ENCODE peak calls at places on chromosomes 13 and 19, in five cellular contexts. One of them, this sample, is unnamed.

GRCh38 chr13:97231118-97231831 is 9.1 kb downstream of the MBNL2 start:
- DNase-seq in HFF-Myc: no peak
- DNase-seq in dorsolateral prefrontal cortex: no peak
- DNase-seq in hepatocyte: peak
- DNase-seq in lung: no peak
- DNase-seq in this sample: peak

GRCh38 chr19:30649934-30650614 is 277.9 kb downstream of the ZNF536 start:
- DNase-seq in lung: no peak
- DNase-seq in hepatocyte: peak
- DNase-seq in HFF-Myc: peak
- DNase-seq in dorsolateral prefrontal cortex: no peak
- DNase-seq in this sample: peak

GRCh38 chr13:88086577-88086976 is 415.4 kb downstream of the SLITRK5 start:
- DNase-seq in HFF-Myc: no peak
- DNase-seq in hepatocyte: no peak
- DNase-seq in dorsolateral prefrontal cortex: no peak
- DNase-seq in lung: no peak
- DNase-seq in this sample: peak

GRCh38 chr13:43815204-43815603 is 28.4 kb upstream of the ENOX1 start:
- DNase-seq in dorsolateral prefrontal cortex: no peak
- DNase-seq in HFF-Myc: peak
- DNase-seq in lung: no peak
- DNase-seq in hepatocyte: peak
- DNase-seq in this sample: no peak

GRCh38 chr13:95192998-95193397 is 108.3 kb downstream of the ABCC4 start:
- DNase-seq in HFF-Myc: no peak
- DNase-seq in lung: no peak
- DNase-seq in hepatocyte: no peak
- DNase-seq in dorsolateral prefrontal cortex: no peak
- DNase-seq in this sample: no peak

GRCh38 chr13:51412431-51412830 is 40.4 kb downstream of the INTS6 start:
- DNase-seq in HFF-Myc: no peak
- DNase-seq in dorsolateral prefrontal cortex: no peak
- DNase-seq in hepatocyte: no peak
- DNase-seq in lung: no peak
- DNase-seq in this sample: no peak

GRCh38 chr13:27573265-27573664 is 47.1 kb downstream of the LNX2 start:
- DNase-seq in dorsolateral prefrontal cortex: no peak
- DNase-seq in hepatocyte: peak
- DNase-seq in HFF-Myc: no peak
- DNase-seq in lung: no peak
- DNase-seq in this sample: peak

GRCh38 chr13:110319397-110319773 is 12.3 kb downstream of the COL4A2 start:
- DNase-seq in lung: no peak
- DNase-seq in hepatocyte: no peak
- DNase-seq in dorsolateral prefrontal cortex: no peak
- DNase-seq in HFF-Myc: no peak
- DNase-seq in this sample: no peak

GRCh38 chr19:13078897-13079541 is 23.6 kb downstream of the LYL1 start:
- DNase-seq in dorsolateral prefrontal cortex: no peak
- DNase-seq in lung: no peak
- DNase-seq in hepatocyte: no peak
- DNase-seq in HFF-Myc: no peak
- DNase-seq in this sample: no peak

GRCh38 chr19:30036154-30037129 is 94.4 kb downstream of the URI1 start:
- DNase-seq in HFF-Myc: peak
- DNase-seq in dorsolateral prefrontal cortex: no peak
- DNase-seq in lung: no peak
- DNase-seq in hepatocyte: no peak
- DNase-seq in this sample: no peak

GRCh38 chr19:8332976-8333770 is 9.9 kb downstream of the KANK3 start:
- DNase-seq in hepatocyte: no peak
- DNase-seq in lung: no peak
- DNase-seq in HFF-Myc: no peak
- DNase-seq in dorsolateral prefrontal cortex: no peak
- DNase-seq in this sample: no peak

GRCh38 chr19:3125900-3126524 is 9.8 kb upstream of the GNA15 start:
- DNase-seq in lung: peak
- DNase-seq in HFF-Myc: no peak
- DNase-seq in hepatocyte: peak
- DNase-seq in dorsolateral prefrontal cortex: no peak
- DNase-seq in this sample: peak

GRCh38 chr13:106472621-106473020 is 62.8 kb downstream of the EFNB2 start:
- DNase-seq in hepatocyte: no peak
- DNase-seq in HFF-Myc: no peak
- DNase-seq in dorsolateral prefrontal cortex: no peak
- DNase-seq in lung: no peak
- DNase-seq in this sample: peak

GRCh38 chr13:105465251-105465650 is 1070.2 kb downstream of the EFNB2 start:
- DNase-seq in hepatocyte: no peak
- DNase-seq in HFF-Myc: no peak
- DNase-seq in dorsolateral prefrontal cortex: no peak
- DNase-seq in lung: no peak
- DNase-seq in this sample: peak

GRCh38 chr19:40831502-40832430 is 18.5 kb downstream of the CYP2A6 start:
- DNase-seq in HFF-Myc: peak
- DNase-seq in dorsolateral prefrontal cortex: no peak
- DNase-seq in hepatocyte: peak
- DNase-seq in lung: no peak
- DNase-seq in this sample: peak

GRCh38 chr13:109206616-109207015 is 577.2 kb downstream of the MYO16 start:
- DNase-seq in hepatocyte: no peak
- DNase-seq in lung: no peak
- DNase-seq in HFF-Myc: no peak
- DNase-seq in dorsolateral prefrontal cortex: no peak
- DNase-seq in this sample: no peak

GRCh38 chr19:3095375-3096191 is 1.4 kb downstream of the GNA11 start:
- DNase-seq in lung: no peak
- DNase-seq in HFF-Myc: no peak
- DNase-seq in hepatocyte: peak
- DNase-seq in dorsolateral prefrontal cortex: no peak
- DNase-seq in this sample: peak

GRCh38 chr19:2717638-2718541 is 3.3 kb downstream of the DIRAS1 start:
- DNase-seq in lung: no peak
- DNase-seq in hepatocyte: no peak
- DNase-seq in HFF-Myc: no peak
- DNase-seq in dorsolateral prefrontal cortex: no peak
- DNase-seq in this sample: no peak

GRCh38 chr13:63167699-63168337 is 1752.2 kb upstream of the PCDH20 start:
- DNase-seq in dorsolateral prefrontal cortex: no peak
- DNase-seq in hepatocyte: no peak
- DNase-seq in HFF-Myc: no peak
- DNase-seq in lung: no peak
- DNase-seq in this sample: no peak

DNA sequence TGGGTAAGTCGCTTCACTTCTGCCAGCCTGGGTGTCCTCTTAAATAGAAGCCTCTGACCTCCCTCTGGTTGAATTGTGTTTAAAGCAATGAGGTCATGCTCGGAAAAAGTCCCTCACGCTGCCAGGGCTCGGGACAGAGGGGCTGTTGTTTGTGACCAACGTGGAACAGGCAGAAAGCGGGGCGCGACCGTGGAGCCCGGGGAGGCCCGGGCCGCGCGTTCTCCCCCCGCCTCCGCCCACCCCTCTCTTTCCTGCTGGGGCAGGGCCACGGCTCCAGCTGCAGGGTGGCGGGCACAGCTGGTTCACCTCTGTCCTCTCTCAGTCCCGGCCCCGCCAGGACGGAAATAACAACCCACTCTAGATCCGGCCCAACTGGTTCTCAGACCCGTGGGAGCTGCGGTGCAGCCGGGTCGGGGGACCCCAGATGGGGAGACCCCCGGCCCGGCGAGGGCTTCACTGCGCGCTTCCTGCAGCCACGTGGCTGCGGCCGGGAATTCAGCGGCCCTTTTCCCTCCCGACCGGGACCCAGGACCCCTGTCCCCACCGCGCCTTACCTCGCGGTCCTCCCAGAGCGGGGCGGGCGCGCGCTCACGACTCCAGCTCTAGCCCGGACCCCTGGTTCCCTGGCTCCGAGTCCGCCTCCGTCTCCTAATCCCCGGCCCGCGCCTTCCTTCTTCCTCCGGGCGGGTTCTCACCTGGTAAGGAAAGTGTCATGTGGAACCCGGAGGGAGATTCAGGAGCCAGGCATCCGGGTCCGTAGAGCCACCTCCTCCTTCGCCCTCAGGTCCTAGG is 1.9 kb downstream of the CDC42EP5 start:
- DNase-seq in hepatocyte: peak
- DNase-seq in dorsolateral prefrontal cortex: peak
- DNase-seq in lung: no peak
- DNase-seq in HFF-Myc: no peak
- DNase-seq in this sample: peak
- H3K4me3 ChIP-seq in hepatocyte: peak
- H3K4me3 ChIP-seq in dorsolateral prefrontal cortex: peak
- H3K4me3 ChIP-seq in lung: peak
- H3K4me3 ChIP-seq in HFF-Myc: peak
- H3K4me3 ChIP-seq in this sample: peak

DNA sequence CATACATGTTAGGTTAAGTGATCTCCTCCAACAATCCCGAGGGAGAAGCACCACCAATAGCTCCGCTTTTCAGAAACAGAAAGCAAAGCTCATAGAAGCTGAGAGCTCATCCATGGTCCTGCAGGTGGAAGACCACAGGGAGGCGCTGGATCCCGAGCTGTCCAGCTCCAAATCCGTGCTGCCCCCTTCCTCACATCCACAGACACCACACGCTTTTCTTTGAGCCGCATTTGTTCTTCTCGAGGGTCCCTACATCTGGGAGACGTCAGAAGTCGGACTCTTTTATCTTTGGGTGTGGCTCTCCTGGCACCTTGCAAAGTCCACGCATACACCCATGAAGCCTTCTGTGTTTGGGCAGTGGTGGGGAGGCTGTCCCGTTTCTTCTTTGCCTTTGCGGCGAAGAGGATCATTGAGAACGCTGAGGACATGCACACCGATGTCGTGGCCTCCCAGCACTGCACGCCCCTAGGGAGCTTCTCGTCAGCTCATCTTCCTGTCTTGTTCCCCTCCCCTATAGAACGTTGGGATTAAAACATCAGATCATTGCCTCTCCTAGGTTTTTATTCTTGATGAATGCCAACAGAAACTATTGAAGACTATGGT is 184.8 kb downstream of the TEX29 start:
- DNase-seq in lung: no peak
- DNase-seq in hepatocyte: no peak
- DNase-seq in dorsolateral prefrontal cortex: no peak
- DNase-seq in HFF-Myc: no peak
- DNase-seq in this sample: no peak
- TF ChIP-seq CTCF in lung: no peak
- TF ChIP-seq CTCF in hepatocyte: peak
- TF ChIP-seq CTCF in dorsolateral prefrontal cortex: no peak
- TF ChIP-seq CTCF in HFF-Myc: no peak
- TF ChIP-seq CTCF in this sample: no peak

GRCh38 chr19:17749912-17750317 is 1.4 kb upstream of the FCHO1 start:
- DNase-seq in HFF-Myc: no peak
- DNase-seq in hepatocyte: no peak
- DNase-seq in dorsolateral prefrontal cortex: no peak
- DNase-seq in lung: no peak
- DNase-seq in this sample: no peak
- H3K4me3 ChIP-seq in HFF-Myc: no peak
- H3K4me3 ChIP-seq in hepatocyte: no peak
- H3K4me3 ChIP-seq in dorsolateral prefrontal cortex: peak
- H3K4me3 ChIP-seq in lung: no peak
- H3K4me3 ChIP-seq in this sample: no peak

DNA sequence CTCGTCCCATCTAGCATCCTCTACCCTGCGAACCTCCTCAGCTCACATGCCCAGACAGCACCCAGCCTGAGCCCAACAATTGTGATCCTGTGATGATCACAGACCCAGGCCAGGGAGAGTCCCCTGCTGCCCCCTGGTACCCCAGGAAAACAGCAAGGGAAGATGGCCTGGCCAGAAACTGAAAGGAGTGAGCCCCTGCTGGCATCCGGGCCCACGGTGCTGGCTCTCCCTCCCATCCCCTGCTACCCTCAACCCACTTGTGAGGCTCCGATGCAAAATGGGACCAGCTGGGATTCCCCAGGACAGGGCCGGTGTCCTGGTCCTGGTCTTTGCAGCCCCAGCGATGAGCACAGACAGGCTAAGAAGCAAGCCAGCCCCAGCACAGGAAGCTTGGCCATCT is 14.1 kb downstream of the RANBP3 start:
- DNase-seq in hepatocyte: no peak
- DNase-seq in lung: no peak
- DNase-seq in dorsolateral prefrontal cortex: no peak
- DNase-seq in HFF-Myc: no peak
- DNase-seq in this sample: no peak
- TF ChIP-seq CTCF in hepatocyte: no peak
- TF ChIP-seq CTCF in lung: no peak
- TF ChIP-seq CTCF in dorsolateral prefrontal cortex: no peak
- TF ChIP-seq CTCF in HFF-Myc: no peak
- TF ChIP-seq CTCF in this sample: no peak

This sample was measured in epithelial cell of esophagus.